ENCODE peak calls at places on chromosome 12, in four cellular contexts. One of them, this sample, is unnamed.
A peak's percentile ranks its signal among the peaks of the same experiment; 100 is the strongest.

GRCh38 chr12:128572311-128572810 is 251.4 kb downstream of the SLC15A4 start:
- DNase-seq in K562: peak; percentile 51
- DNase-seq in HepG2: no peak
- DNase-seq in GM12878: no peak
- DNase-seq in this sample: no peak

GRCh38 chr12:47276253-47277070 is 196.7 kb upstream of the AMIGO2 start:
- DNase-seq in K562: no peak
- DNase-seq in HepG2: peak; percentile 29
- DNase-seq in GM12878: peak; percentile 36
- DNase-seq in this sample: no peak

GRCh38 chr12:3123729-3124128 is 46.5 kb downstream of the TSPAN9 start:
- DNase-seq in K562: no peak
- DNase-seq in HepG2: no peak
- DNase-seq in GM12878: no peak
- DNase-seq in this sample: no peak

GRCh38 chr12:94570161-94570560 is 80.2 kb downstream of the TMCC3 start:
- DNase-seq in K562: no peak
- DNase-seq in HepG2: no peak
- DNase-seq in GM12878: no peak
- DNase-seq in this sample: no peak

GRCh38 chr12:13435535-13435934 is 239.0 kb downstream of the EMP1 start:
- DNase-seq in K562: no peak
- DNase-seq in HepG2: no peak
- DNase-seq in GM12878: no peak
- DNase-seq in this sample: no peak

GRCh38 chr12:112456029-112456428 is 37.3 kb downstream of the PTPN11 start:
- DNase-seq in K562: no peak
- DNase-seq in HepG2: no peak
- DNase-seq in GM12878: no peak
- DNase-seq in this sample: no peak

GRCh38 chr12:68630050-68630449 is 19.4 kb downstream of the RAP1B start:
- DNase-seq in K562: no peak
- DNase-seq in HepG2: no peak
- DNase-seq in GM12878: no peak
- DNase-seq in this sample: no peak

GRCh38 chr12:109153711-109154434 is 37.5 kb downstream of the ACACB start:
- DNase-seq in K562: peak; percentile 28
- DNase-seq in HepG2: peak; percentile 49
- DNase-seq in GM12878: no peak
- DNase-seq in this sample: peak; percentile 32

GRCh38 chr12:48925218-48925871 is at the start of gene FKBP11:
- DNase-seq in K562: no peak
- DNase-seq in HepG2: no peak
- DNase-seq in GM12878: peak; percentile 30
- DNase-seq in this sample: peak; percentile 80

GRCh38 chr12:124588018-124588634 is 20.7 kb upstream of the NCOR2 start:
- DNase-seq in K562: no peak
- DNase-seq in HepG2: no peak
- DNase-seq in GM12878: no peak
- DNase-seq in this sample: no peak

GRCh38 chr12:51188359-51189051 is 15.6 kb upstream of the TFCP2 start:
- DNase-seq in K562: no peak
- DNase-seq in HepG2: no peak
- DNase-seq in GM12878: peak; percentile 60
- DNase-seq in this sample: no peak

DNA sequence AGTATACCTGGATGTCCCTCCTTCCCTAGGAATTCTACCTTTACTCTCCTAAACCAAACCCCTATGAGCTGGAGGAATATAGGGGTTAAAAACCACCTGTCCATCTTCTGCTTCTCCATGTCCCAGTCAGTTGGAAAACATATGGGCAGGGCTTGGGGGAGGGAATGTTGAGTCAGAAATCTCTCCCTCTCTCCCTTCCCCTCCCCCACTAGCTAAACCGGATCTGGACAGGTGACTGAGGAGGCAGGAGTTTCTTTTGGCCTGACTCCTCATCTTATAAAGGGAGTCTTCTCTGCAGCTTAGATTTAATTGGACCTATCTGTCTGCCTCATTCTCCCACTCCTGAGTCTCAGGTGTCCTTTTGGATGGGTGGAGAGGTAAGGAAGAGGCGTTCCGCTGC is 6.1 kb downstream of the ERBB3 start:
- DNase-seq in K562: no peak
- DNase-seq in HepG2: no peak
- DNase-seq in GM12878: no peak
- DNase-seq in this sample: no peak
- TF ChIP-seq TCF7 in K562: no peak
- TF ChIP-seq TCF7 in HepG2: no peak
- TF ChIP-seq TCF7 in GM12878: no peak
- TF ChIP-seq TCF7 in this sample: no peak

GRCh38 chr12:44775916-44776315 is 100.2 kb downstream of the NELL2 start:
- DNase-seq in K562: no peak
- DNase-seq in HepG2: no peak
- DNase-seq in GM12878: no peak
- DNase-seq in this sample: no peak

GRCh38 chr12:44779766-44780165 is 96.3 kb downstream of the NELL2 start:
- DNase-seq in K562: no peak
- DNase-seq in HepG2: no peak
- DNase-seq in GM12878: no peak
- DNase-seq in this sample: no peak

GRCh38 chr12:44774815-44775411 is 101.2 kb downstream of the NELL2 start:
- DNase-seq in K562: peak; percentile 45
- DNase-seq in HepG2: peak; percentile 21
- DNase-seq in GM12878: no peak
- DNase-seq in this sample: peak; percentile 83

GRCh38 chr12:44780221-44780770 is 95.8 kb downstream of the NELL2 start:
- DNase-seq in K562: no peak
- DNase-seq in HepG2: no peak
- DNase-seq in GM12878: no peak
- DNase-seq in this sample: no peak
- TF ChIP-seq ATF2 in K562: no peak
- TF ChIP-seq ATF2 in HepG2: no peak
- TF ChIP-seq ATF2 in GM12878: no peak
- TF ChIP-seq ATF2 in this sample: no peak

DNA sequence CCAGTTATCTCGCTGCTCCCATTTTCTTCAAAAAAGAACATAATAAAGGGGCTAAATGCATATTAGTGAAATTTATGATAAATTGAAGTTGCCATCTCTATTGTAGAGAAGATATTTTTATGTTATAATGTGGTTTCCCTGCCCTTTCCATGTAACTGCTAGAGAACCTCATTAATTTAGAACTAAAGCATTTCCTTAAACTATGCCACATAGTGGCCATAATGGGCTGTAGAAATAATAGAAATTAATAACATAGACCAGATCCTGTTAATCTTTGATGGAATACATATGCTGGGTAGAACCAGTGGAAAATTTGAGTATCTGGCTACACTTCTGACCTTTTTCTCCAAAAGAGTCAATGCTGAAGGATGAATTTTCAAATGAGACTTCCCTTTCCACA is 376.7 kb downstream of the PDZRN4 start:
- DNase-seq in K562: no peak
- DNase-seq in HepG2: no peak
- DNase-seq in GM12878: no peak
- DNase-seq in this sample: no peak
- TF ChIP-seq TCF7 in K562: no peak
- TF ChIP-seq TCF7 in HepG2: no peak
- TF ChIP-seq TCF7 in GM12878: no peak
- TF ChIP-seq TCF7 in this sample: no peak

DNA sequence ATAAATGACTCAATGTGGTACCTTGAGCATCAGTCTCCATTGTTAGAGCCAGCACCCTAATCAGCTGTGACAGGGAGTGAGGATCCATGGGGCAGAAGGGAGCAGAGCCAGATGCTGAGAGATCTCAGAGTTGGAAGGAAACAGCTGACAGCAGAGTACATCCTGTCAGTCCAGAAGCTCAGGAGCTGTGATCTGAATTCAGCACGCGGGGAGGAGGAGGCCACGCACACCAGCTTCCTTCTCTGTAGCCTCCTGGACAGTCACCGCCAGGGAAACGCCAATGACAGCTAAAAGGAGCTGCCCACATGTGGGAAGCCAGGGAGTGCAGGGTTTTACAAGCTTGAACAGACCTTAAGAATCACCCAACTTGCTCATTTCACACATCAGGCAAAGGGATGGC is 322.5 kb upstream of the TMTC1 start:
- DNase-seq in K562: no peak
- DNase-seq in HepG2: no peak
- DNase-seq in GM12878: no peak
- DNase-seq in this sample: no peak
- TF ChIP-seq ATF2 in K562: no peak
- TF ChIP-seq ATF2 in HepG2: no peak
- TF ChIP-seq ATF2 in GM12878: no peak
- TF ChIP-seq ATF2 in this sample: no peak

DNA sequence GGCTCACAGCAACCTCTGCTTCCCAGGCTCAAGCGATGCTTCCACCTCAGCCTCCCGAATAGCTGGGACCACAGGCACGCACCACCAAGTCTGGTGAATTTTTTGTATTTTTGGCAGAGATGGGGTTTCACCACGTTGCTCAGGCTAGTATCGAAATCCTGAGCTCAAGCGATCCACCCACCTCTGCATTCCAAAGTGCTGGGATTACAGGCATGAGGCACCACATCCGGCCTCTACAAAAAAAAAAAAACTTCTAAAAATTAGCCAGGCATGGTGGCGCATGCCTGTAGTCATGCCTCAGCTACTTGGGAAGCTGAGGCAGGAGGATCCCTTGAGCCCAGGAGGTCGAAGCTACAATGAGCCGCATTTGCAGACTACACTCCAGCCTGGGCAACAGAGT is 104.1 kb upstream of the HMGA2 start:
- DNase-seq in K562: no peak
- DNase-seq in HepG2: no peak
- DNase-seq in GM12878: no peak
- DNase-seq in this sample: no peak
- TF ChIP-seq TCF7 in K562: no peak
- TF ChIP-seq TCF7 in HepG2: no peak
- TF ChIP-seq TCF7 in GM12878: no peak
- TF ChIP-seq TCF7 in this sample: no peak

DNA sequence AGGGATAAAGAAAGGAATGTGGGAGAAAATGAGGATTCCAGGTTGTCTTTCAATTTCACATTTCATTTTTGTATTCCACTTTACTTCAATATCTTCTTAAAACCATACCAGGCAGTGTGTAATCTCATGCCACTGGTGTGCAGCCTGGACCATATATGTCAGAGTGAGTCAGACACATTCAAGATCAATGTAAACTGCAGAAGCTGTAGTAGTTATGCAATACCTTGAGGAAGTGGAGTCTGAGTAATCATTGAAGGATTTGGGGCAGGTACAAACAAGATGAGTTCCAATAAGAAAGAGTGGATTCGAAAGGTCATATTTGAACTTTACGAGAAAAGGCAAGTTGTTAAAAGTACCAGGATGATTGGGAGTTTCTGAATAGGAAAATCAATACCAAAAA is 14.1 kb downstream of the PLCZ1 start:
- DNase-seq in K562: no peak
- DNase-seq in HepG2: no peak
- DNase-seq in GM12878: no peak
- DNase-seq in this sample: no peak
- TF ChIP-seq ATF2 in K562: no peak
- TF ChIP-seq ATF2 in HepG2: no peak
- TF ChIP-seq ATF2 in GM12878: no peak
- TF ChIP-seq ATF2 in this sample: no peak

GRCh38 chr12:120228041-120228290 is 27.1 kb upstream of the RPLP0 start:
- DNase-seq in K562: no peak
- DNase-seq in HepG2: no peak
- DNase-seq in GM12878: no peak
- DNase-seq in this sample: no peak

GRCh38 chr12:120229583-120230325 is 28.8 kb upstream of the RPLP0 start:
- DNase-seq in K562: no peak
- DNase-seq in HepG2: no peak
- DNase-seq in GM12878: no peak
- DNase-seq in this sample: peak; percentile 40

GRCh38 chr12:120230326-120230973 is 29.5 kb upstream of the RPLP0 start:
- DNase-seq in K562: peak; percentile 84
- DNase-seq in HepG2: peak; percentile 89
- DNase-seq in GM12878: no peak
- DNase-seq in this sample: peak; percentile 88

GRCh38 chr12:120228291-120229070 is 27.6 kb upstream of the RPLP0 start:
- DNase-seq in K562: peak; percentile 87
- DNase-seq in HepG2: peak; percentile 91
- DNase-seq in GM12878: peak; percentile 49
- DNase-seq in this sample: peak; percentile 96

DNA sequence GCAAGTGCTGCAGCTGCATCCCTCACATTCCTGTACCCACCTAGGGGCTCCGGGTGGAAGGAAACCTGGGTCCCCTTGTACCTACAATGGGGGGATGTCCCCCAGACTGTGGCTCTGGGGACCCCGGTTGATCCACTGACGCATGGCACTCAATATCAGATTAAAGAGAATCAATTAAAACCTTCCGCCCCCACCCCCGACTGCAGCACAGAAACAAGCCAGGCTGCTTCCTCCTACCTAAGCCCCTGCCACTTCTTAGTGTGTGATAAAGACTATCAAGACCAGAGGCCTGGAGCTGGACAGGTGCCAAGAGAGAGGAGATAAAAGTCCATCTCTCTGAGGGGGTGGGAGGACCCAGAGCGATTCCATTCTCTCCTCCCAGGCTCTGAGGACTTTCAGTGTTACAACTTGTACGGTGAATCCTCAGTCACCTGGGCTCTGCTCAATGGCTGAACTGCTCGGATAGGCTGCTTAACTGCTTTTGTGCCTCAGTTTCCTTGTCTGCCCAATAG is 28.2 kb upstream of the RPLP0 start:
- DNase-seq in K562: peak; percentile 77
- DNase-seq in HepG2: peak; percentile 67
- DNase-seq in GM12878: no peak
- DNase-seq in this sample: peak; percentile 41
- TF ChIP-seq TCF7 in K562: no peak
- TF ChIP-seq TCF7 in HepG2: no peak
- TF ChIP-seq TCF7 in GM12878: no peak
- TF ChIP-seq TCF7 in this sample: no peak